ENCODE peak calls at places on chromosomes 1 and 21, in nine cellular contexts. A is K562, V is stomach, M is transverse colon, K is GM23338, X is HCT116, N is HL-60, I is Panc1, Q is upper lobe of left lung. F is an unnamed sample.

GRCh38 chr21:45902292-45902995 is 79.1 kb upstream of the COL6A1 start:
- DNase-seq in A (no peak), V (no peak), M (no peak), K (no peak), X (no peak), N (no peak), I (no peak), Q (peak), F (no peak)

GRCh38 chr1:12406218-12407021 is 176.6 kb downstream of the VPS13D start:
- DNase-seq in A (no peak), V (no peak), M (no peak), K (peak), X (no peak), N (no peak), I (no peak), Q (no peak), F (no peak)

GRCh38 chr1:40662151-40662550 is 3.3 kb downstream of the RIMS3 start:
- DNase-seq in A (no peak), V (no peak), M (no peak), K (no peak), X (no peak), N (no peak), I (no peak), Q (no peak), F (no peak)

GRCh38 chr1:34231441-34231840 is 54.7 kb downstream of the C1orf94 start:
- DNase-seq in A (no peak), V (no peak), M (no peak), K (no peak), X (no peak), N (no peak), I (no peak), Q (no peak), F (peak)

GRCh38 chr1:31771891-31772668 is 7.9 kb upstream of the ADGRB2 start:
- DNase-seq in A (no peak), V (no peak), M (no peak), K (no peak), X (no peak), N (no peak), I (no peak), Q (peak), F (no peak)

GRCh38 chr1:183881387-183882084 is 76.6 kb downstream of the RGL1 start:
- DNase-seq in A (no peak), V (peak), M (no peak), K (peak), X (no peak), N (no peak), I (no peak), Q (no peak), F (no peak)

GRCh38 chr21:45537111-45537745 is 5.0 kb downstream of the SLC19A1 start:
- DNase-seq in A (no peak), V (peak), M (peak), K (no peak), X (no peak), N (no peak), I (no peak), Q (peak), F (no peak)

GRCh38 chr1:199495432-199495831 is 532.1 kb upstream of the NR5A2 start:
- DNase-seq in A (no peak), V (no peak), M (no peak), K (no peak), X (no peak), N (no peak), I (no peak), Q (no peak), F (no peak)

GRCh38 chr1:195831789-195832188 is 776.5 kb downstream of the KCNT2 start:
- DNase-seq in A (no peak), V (no peak), M (no peak), K (no peak), X (no peak), N (no peak), I (no peak), Q (no peak), F (no peak)

GRCh38 chr21:46063227-46063626 is 34.7 kb upstream of the COL6A2 start:
- DNase-seq in A (peak), V (no peak), M (no peak), K (no peak), X (no peak), N (no peak), I (no peak), Q (no peak), F (peak)

GRCh38 chr21:45103966-45104520 is 29.7 kb downstream of the ADARB1 start:
- DNase-seq in A (no peak), V (no peak), M (no peak), K (no peak), X (no peak), N (peak), I (no peak), Q (no peak), F (no peak)

GRCh38 chr1:112840631-112841624 is 115.1 kb downstream of the SLC16A1 start:
- DNase-seq in A (no peak), V (no peak), M (no peak), K (no peak), X (no peak), N (peak), I (no peak), Q (no peak), F (no peak)

GRCh38 chr1:229148041-229148671 is 122.8 kb upstream of the RAB4A start:
- DNase-seq in A (peak), V (peak), M (no peak), K (peak), X (no peak), N (no peak), I (no peak), Q (no peak), F (no peak)

GRCh38 chr1:117113199-117113598 is 8.3 kb downstream of the TRIM45 start:
- DNase-seq in A (no peak), V (no peak), M (no peak), K (no peak), X (no peak), N (no peak), I (no peak), Q (peak), F (no peak)
- TF ChIP-seq POLR2AphosphoS5 in A (no peak), V (no peak), M (no peak), K (peak), X (no peak), N (no peak), I (no peak), Q (no peak), F (no peak)

GRCh38 chr1:153357076-153357852 is 390 bp upstream of the S100A9 start:
- DNase-seq in A (no peak), V (peak), M (peak), K (no peak), X (no peak), N (peak), I (no peak), Q (no peak), F (peak)
- TF ChIP-seq POLR2AphosphoS5 in A (no peak), V (no peak), M (no peak), K (no peak), X (no peak), N (no peak), I (no peak), Q (peak), F (no peak)

GRCh38 chr1:212687811-212688210 is 11.8 kb downstream of the BATF3 start:
- DNase-seq in A (no peak), V (no peak), M (no peak), K (no peak), X (no peak), N (no peak), I (no peak), Q (no peak), F (no peak)
- TF ChIP-seq POLR2AphosphoS5 in A (no peak), V (no peak), M (no peak), K (no peak), X (no peak), N (no peak), I (no peak), Q (no peak), F (no peak)

GRCh38 chr1:236084386-236084730 is 19.5 kb upstream of the NID1 start:
- DNase-seq in A (no peak), V (no peak), M (no peak), K (no peak), X (no peak), N (no peak), I (no peak), Q (no peak), F (no peak)
- TF ChIP-seq POLR2AphosphoS5 in A (no peak), V (no peak), M (no peak), K (no peak), X (no peak), N (no peak), I (no peak), Q (no peak), F (no peak)

F was measured in esophagus muscularis mucosa.